ENCODE peak calls at places on chromosomes 1 and 21, in five cellular contexts. One of them, this sample, is unnamed.

GRCh38 chr1:37394574-37395464 is 79.6 kb upstream of the ZC3H12A start:
- DNase-seq in T-helper 2 cell: no peak
- DNase-seq in EL: no peak
- DNase-seq in NCI-H2081 treated with DMSO at 0.1 percent for 48 hours: no peak
- DNase-seq in fibroblast of gingiva: no peak
- DNase-seq in this sample: no peak

GRCh38 chr1:66278260-66279046 is 255.5 kb upstream of the SGIP1 start:
- DNase-seq in EL: no peak
- DNase-seq in NCI-H2081 treated with DMSO at 0.1 percent for 48 hours: no peak
- DNase-seq in T-helper 2 cell: no peak
- DNase-seq in fibroblast of gingiva: no peak
- DNase-seq in this sample: no peak

GRCh38 chr21:33015091-33015490 is 10.6 kb upstream of the OLIG2 start:
- DNase-seq in NCI-H2081 treated with DMSO at 0.1 percent for 48 hours: no peak
- DNase-seq in EL: no peak
- DNase-seq in T-helper 2 cell: no peak
- DNase-seq in fibroblast of gingiva: no peak
- DNase-seq in this sample: no peak

GRCh38 chr1:111886741-111887140 is 102.7 kb downstream of the KCND3 start:
- DNase-seq in T-helper 2 cell: no peak
- DNase-seq in NCI-H2081 treated with DMSO at 0.1 percent for 48 hours: no peak
- DNase-seq in fibroblast of gingiva: no peak
- DNase-seq in EL: no peak
- DNase-seq in this sample: no peak

GRCh38 chr1:221801773-221802516 is 60.1 kb upstream of the DUSP10 start:
- DNase-seq in T-helper 2 cell: no peak
- DNase-seq in NCI-H2081 treated with DMSO at 0.1 percent for 48 hours: no peak
- DNase-seq in EL: peak; percentile 67
- DNase-seq in fibroblast of gingiva: no peak
- DNase-seq in this sample: no peak

GRCh38 chr1:192527950-192528349 is 47.6 kb upstream of the RGS1 start:
- DNase-seq in T-helper 2 cell: no peak
- DNase-seq in EL: no peak
- DNase-seq in fibroblast of gingiva: no peak
- DNase-seq in NCI-H2081 treated with DMSO at 0.1 percent for 48 hours: no peak
- DNase-seq in this sample: no peak

GRCh38 chr1:43479414-43479813 is 25.7 kb upstream of the HYI start:
- DNase-seq in NCI-H2081 treated with DMSO at 0.1 percent for 48 hours: no peak
- DNase-seq in fibroblast of gingiva: no peak
- DNase-seq in T-helper 2 cell: no peak
- DNase-seq in EL: no peak
- DNase-seq in this sample: no peak

GRCh38 chr1:63593303-63593886 is at the start of gene PGM1:
- DNase-seq in NCI-H2081 treated with DMSO at 0.1 percent for 48 hours: no peak
- DNase-seq in EL: peak; percentile 87
- DNase-seq in T-helper 2 cell: peak; percentile 70
- DNase-seq in fibroblast of gingiva: peak; percentile 79
- DNase-seq in this sample: peak; percentile 78

GRCh38 chr1:41072051-41072450 is 50.5 kb upstream of the SLFNL1 start:
- DNase-seq in T-helper 2 cell: no peak
- DNase-seq in EL: peak; percentile 67
- DNase-seq in fibroblast of gingiva: no peak
- DNase-seq in NCI-H2081 treated with DMSO at 0.1 percent for 48 hours: no peak
- DNase-seq in this sample: no peak

GRCh38 chr1:160217466-160218165 is 12.4 kb downstream of the PEA15 start:
- DNase-seq in fibroblast of gingiva: peak; percentile 14
- DNase-seq in T-helper 2 cell: no peak
- DNase-seq in EL: no peak
- DNase-seq in NCI-H2081 treated with DMSO at 0.1 percent for 48 hours: no peak
- DNase-seq in this sample: no peak

GRCh38 chr1:192252776-192253175 is 64.0 kb upstream of the RGS21 start:
- DNase-seq in T-helper 2 cell: no peak
- DNase-seq in NCI-H2081 treated with DMSO at 0.1 percent for 48 hours: no peak
- DNase-seq in EL: no peak
- DNase-seq in fibroblast of gingiva: no peak
- DNase-seq in this sample: no peak

GRCh38 chr1:157691285-157691920 is 9.2 kb downstream of the FCRL3 start:
- DNase-seq in T-helper 2 cell: no peak
- DNase-seq in NCI-H2081 treated with DMSO at 0.1 percent for 48 hours: no peak
- DNase-seq in EL: peak; percentile 25
- DNase-seq in fibroblast of gingiva: no peak
- DNase-seq in this sample: no peak

GRCh38 chr1:38990401-38990745 is 703 bp upstream of the AKIRIN1 start:
- DNase-seq in fibroblast of gingiva: peak; percentile 28
- DNase-seq in EL: peak; percentile 30
- DNase-seq in T-helper 2 cell: no peak
- DNase-seq in NCI-H2081 treated with DMSO at 0.1 percent for 48 hours: no peak
- DNase-seq in this sample: no peak

GRCh38 chr1:94009304-94009703 is 100.1 kb upstream of the GCLM start:
- DNase-seq in NCI-H2081 treated with DMSO at 0.1 percent for 48 hours: no peak
- DNase-seq in fibroblast of gingiva: no peak
- DNase-seq in EL: no peak
- DNase-seq in T-helper 2 cell: no peak
- DNase-seq in this sample: no peak

GRCh38 chr1:201537966-201538617 is 835 bp upstream of the NAV1 start:
- DNase-seq in NCI-H2081 treated with DMSO at 0.1 percent for 48 hours: no peak
- DNase-seq in EL: peak; percentile 63
- DNase-seq in fibroblast of gingiva: peak; percentile 43
- DNase-seq in T-helper 2 cell: no peak
- DNase-seq in this sample: no peak

GRCh38 chr1:93878501-93878888 is 511 bp downstream of the DNTTIP2 start:
- DNase-seq in EL: peak; percentile 43
- DNase-seq in fibroblast of gingiva: peak; percentile 11
- DNase-seq in T-helper 2 cell: peak; percentile 52
- DNase-seq in NCI-H2081 treated with DMSO at 0.1 percent for 48 hours: no peak
- DNase-seq in this sample: peak; percentile 82

GRCh38 chr1:211648980-211649934 is 26.2 kb downstream of the NEK2 start:
- DNase-seq in fibroblast of gingiva: peak; percentile 40
- DNase-seq in NCI-H2081 treated with DMSO at 0.1 percent for 48 hours: no peak
- DNase-seq in EL: peak; percentile 46
- DNase-seq in T-helper 2 cell: no peak
- DNase-seq in this sample: peak; percentile 48

GRCh38 chr1:159311679-159312078 is 9.5 kb downstream of the FCER1A start:
- DNase-seq in NCI-H2081 treated with DMSO at 0.1 percent for 48 hours: no peak
- DNase-seq in T-helper 2 cell: no peak
- DNase-seq in fibroblast of gingiva: no peak
- DNase-seq in EL: no peak
- DNase-seq in this sample: no peak